ENCODE peak calls at places on chromosome X, in ten cellular contexts. T, F, S, Y, D, C, X, J, Z and U are unnamed samples.

GRCh38 chrX:1483843-1484637 is 31.3 kb upstream of the ASMTL start:
- DNase-seq in F (no peak), Z (no peak), Y (no peak), D (no peak), C (no peak), T (no peak), X (peak; percentile 77), S (no peak), J (no peak), U (no peak)

GRCh38 chrX:18426004-18426320 is 554 bp downstream of the CDKL5 start:
- DNase-seq in Y (no peak), S (no peak), D (no peak), Z (no peak), X (no peak), C (no peak), T (peak; percentile 33), J (no peak), F (no peak), U (no peak)

GRCh38 chrX:151695583-151695930 is 299 bp downstream of the PRRG3 start:
- DNase-seq in Y (no peak), Z (no peak), J (no peak), X (no peak), F (no peak), S (no peak), D (no peak), T (no peak), C (no peak), U (no peak)

GRCh38 chrX:144819406-144819805 is 427.9 kb upstream of the SPANXN1 start:
- DNase-seq in F (no peak), T (no peak), J (no peak), X (no peak), D (no peak), S (no peak), Z (no peak), Y (no peak), C (no peak), U (no peak)

GRCh38 chrX:20280938-20281337 is 14.2 kb upstream of the RPS6KA3 start:
- DNase-seq in J (no peak), T (no peak), X (no peak), Z (no peak), C (no peak), S (no peak), D (no peak), F (no peak), Y (no peak), U (no peak)

GRCh38 chrX:12709047-12709446 is 82.2 kb upstream of the PRPS2 start:
- DNase-seq in Z (no peak), T (peak; percentile 23), S (no peak), C (no peak), J (no peak), X (no peak), Y (no peak), D (no peak), F (no peak), U (no peak)

GRCh38 chrX:7074135-7074907 is 73.2 kb upstream of the STS start:
- DNase-seq in T (no peak), D (no peak), Z (no peak), S (no peak), X (no peak), Y (no peak), F (no peak), C (no peak), J (no peak), U (no peak)

GRCh38 chrX:3527811-3528210 is 181.4 kb upstream of the MXRA5 start:
- DNase-seq in F (no peak), S (no peak), Y (no peak), C (no peak), D (no peak), X (no peak), J (no peak), T (no peak), Z (no peak), U (no peak)

GRCh38 chrX:989959-990510 is 222.4 kb downstream of the CRLF2 start:
- DNase-seq in D (peak; percentile 99), T (peak; percentile 78), S (no peak), Y (peak; percentile 96), X (peak; percentile 75), J (peak; percentile 86), F (peak; percentile 77), C (peak; percentile 39), Z (peak; percentile 11), U (peak; percentile 86)

GRCh38 chrX:11380187-11380586 is 87.0 kb downstream of the AMELX start:
- DNase-seq in D (no peak), F (no peak), Z (no peak), Y (no peak), S (no peak), J (no peak), T (no peak), X (no peak), C (no peak), U (no peak)

GRCh38 chrX:75547783-75548182 is 24.9 kb upstream of the ZDHHC15 start:
- DNase-seq in S (no peak), X (no peak), Y (peak; percentile 34), Z (no peak), T (no peak), J (peak; percentile 82), F (no peak), D (no peak), C (no peak), U (no peak)

GRCh38 chrX:14801136-14801535 is 71.7 kb downstream of the FANCB start:
- DNase-seq in T (no peak), X (no peak), Z (no peak), C (no peak), D (no peak), F (no peak), Y (peak; percentile 9), J (no peak), S (no peak), U (no peak)

GRCh38 chrX:13688772-13689518 is at the start of gene RAB9A:
- DNase-seq in D (peak; percentile 28), J (peak; percentile 89), Y (peak; percentile 20), F (peak; percentile 60), X (peak; percentile 83), Z (peak; percentile 64), S (peak; percentile 67), C (peak; percentile 79), T (peak; percentile 92), U (peak; percentile 79)

GRCh38 chrX:307261-308111 is 11.1 kb downstream of the GTPBP6 start:
- DNase-seq in C (no peak), Z (no peak), T (no peak), D (no peak), F (no peak), S (no peak), Y (no peak), J (peak; percentile 21), X (no peak), U (no peak)

GRCh38 chrX:5051831-5052491 is 1176.7 kb downstream of the NLGN4X start:
- DNase-seq in F (no peak), D (peak; percentile 1), Z (no peak), S (no peak), X (no peak), Y (peak; percentile 79), T (no peak), J (peak; percentile 54), C (no peak), U (no peak)

GRCh38 chrX:68685722-68686683 is 38.5 kb downstream of the STARD8 start:
- DNase-seq in D (no peak), S (no peak), F (no peak), Y (no peak), T (peak; percentile 67), C (no peak), Z (no peak), X (peak; percentile 3), J (peak; percentile 71), U (no peak)